ENCODE peak calls at places on chromosomes 12 and 14, in ten cellular contexts. V is mucosa of descending colon; G is tibial nerve; L is right atrium auricular region; H is Peyer's patch; K is cardiac fibroblast; O is activated naive CD4-positive, alpha-beta T cell; J is foreskin fibroblast; X is A172; R is HCT116. M is an unnamed sample.

GRCh38 chr14:79549515-79549914 is 661.8 kb downstream of the DIO2 start:
- DNase-seq in V (no peak), G (no peak), L (no peak), H (no peak), K (no peak), O (no peak), J (peak; percentile 11), X (no peak), R (no peak), M (no peak)

GRCh38 chr12:115828151-115828550 is 449.3 kb downstream of the MED13L start:
- DNase-seq in V (no peak), G (no peak), L (no peak), H (no peak), K (no peak), O (no peak), J (no peak), X (no peak), R (no peak), M (no peak)

GRCh38 chr14:53537421-53538315 is 384.5 kb upstream of the DDHD1 start:
- DNase-seq in V (no peak), G (no peak), L (no peak), H (no peak), K (no peak), O (no peak), J (peak; percentile 77), X (no peak), R (no peak), M (no peak)

GRCh38 chr14:40368314-40368713 is 936.1 kb upstream of the FBXO33 start:
- DNase-seq in V (no peak), G (no peak), L (no peak), H (no peak), K (no peak), O (no peak), J (no peak), X (peak; percentile 1), R (no peak), M (no peak)

GRCh38 chr12:49017764-49018281 is 753 bp downstream of the PRKAG1 start:
- DNase-seq in V (no peak), G (no peak), L (no peak), H (no peak), K (peak; percentile 69), O (no peak), J (peak; percentile 65), X (peak; percentile 24), R (no peak), M (no peak)

GRCh38 chr12:74780458-74781241 is 243.0 kb downstream of the ATXN7L3B start:
- DNase-seq in V (no peak), G (no peak), L (no peak), H (no peak), K (no peak), O (no peak), J (peak; percentile 3), X (peak; percentile 62), R (no peak), M (no peak)

GRCh38 chr12:47801904-47802246 is 17.8 kb downstream of the HDAC7 start:
- DNase-seq in V (no peak), G (no peak), L (no peak), H (no peak), K (no peak), O (no peak), J (no peak), X (no peak), R (no peak), M (no peak)

GRCh38 chr12:19026035-19026434 is 103.5 kb upstream of the PLEKHA5 start:
- DNase-seq in V (no peak), G (no peak), L (no peak), H (no peak), K (no peak), O (no peak), J (no peak), X (no peak), R (no peak), M (no peak)

GRCh38 chr12:130880411-130880885 is 8.6 kb downstream of the RAN start:
- DNase-seq in V (no peak), G (no peak), L (no peak), H (peak; percentile 25), K (no peak), O (no peak), J (peak; percentile 25), X (no peak), R (no peak), M (no peak)

GRCh38 chr12:68530299-68530698 is 80.4 kb upstream of the RAP1B start:
- DNase-seq in V (no peak), G (no peak), L (no peak), H (no peak), K (no peak), O (no peak), J (no peak), X (no peak), R (no peak), M (no peak)

GRCh38 chr12:39000370-39000769 is 95.0 kb upstream of the CPNE8 start:
- DNase-seq in V (no peak), G (no peak), L (no peak), H (no peak), K (no peak), O (no peak), J (no peak), X (no peak), R (no peak), M (no peak)

GRCh38 chr12:115437061-115437567 is 753.1 kb upstream of the TBX3 start:
- DNase-seq in V (no peak), G (no peak), L (no peak), H (no peak), K (peak; percentile 15), O (no peak), J (peak; percentile 19), X (no peak), R (no peak), M (no peak)

GRCh38 chr14:46054526-46054925 is 597.1 kb downstream of the RPL10L start:
- DNase-seq in V (no peak), G (no peak), L (no peak), H (no peak), K (peak; percentile 4), O (no peak), J (peak; percentile 91), X (peak; percentile 68), R (no peak), M (no peak)

GRCh38 chr12:51403744-51404143 is 12.5 kb upstream of the GALNT6 start:
- DNase-seq in V (no peak), G (no peak), L (no peak), H (no peak), K (no peak), O (no peak), J (no peak), X (no peak), R (no peak), M (no peak)

GRCh38 chr12:26700430-26700829 is 132.6 kb downstream of the ITPR2 start:
- DNase-seq in V (no peak), G (no peak), L (no peak), H (no peak), K (no peak), O (no peak), J (no peak), X (no peak), R (no peak), M (no peak)

GRCh38 chr12:53775478-53776145 is 23.8 kb upstream of the CISTR start:
- DNase-seq in V (no peak), G (no peak), L (peak; percentile 67), H (no peak), K (peak; percentile 24), O (no peak), J (no peak), X (no peak), R (no peak), M (no peak)

M was measured in amniotic stem cell.